ENCODE peak calls at places on chromosomes 2 and 18, in four cellular contexts. C is colonic mucosa, D is BE2C, B is astrocyte. M is an unnamed sample.
A peak's percentile ranks its signal among the peaks of the same experiment; 100 is the strongest.

GRCh38 chr2:163667064-163667887 is 68.5 kb downstream of the FIGN start:
- DNase-seq in C (no peak), D (no peak), B (peak; percentile 97), M (peak; percentile 69)

GRCh38 chr2:86337235-86338099 is at the start of gene REEP1:
- DNase-seq in C (no peak), D (peak; percentile 28), B (no peak), M (no peak)

GRCh38 chr2:64277101-64277849 is 133.1 kb upstream of the PELI1 start:
- DNase-seq in C (no peak), D (no peak), B (peak; percentile 45), M (peak; percentile 74)

GRCh38 chr2:36492216-36492945 is 105.6 kb downstream of the FEZ2 start:
- DNase-seq in C (no peak), D (no peak), B (peak; percentile 93), M (no peak)

GRCh38 chr18:23819005-23819404 is 129.8 kb downstream of the LAMA3 start:
- DNase-seq in C (no peak), D (no peak), B (no peak), M (no peak)

GRCh38 chr2:202035089-202035940 is 1.7 kb downstream of the FZD7 start:
- DNase-seq in C (peak; percentile 55), D (no peak), B (peak; percentile 71), M (no peak)

GRCh38 chr2:227528803-227529202 is 56.8 kb downstream of the AGFG1 start:
- DNase-seq in C (no peak), D (no peak), B (no peak), M (no peak)

GRCh38 chr18:23099621-23100020 is 35.7 kb upstream of the CABLES1 start:
- DNase-seq in C (peak; percentile 87), D (no peak), B (no peak), M (no peak)

GRCh38 chr2:214410128-214410775 is 602 bp upstream of the VWC2L start:
- DNase-seq in C (no peak), D (peak; percentile 16), B (no peak), M (no peak)

GRCh38 chr2:176082885-176083731 is 654 bp downstream of the EVX2 start:
- DNase-seq in C (peak; percentile 16), D (no peak), B (no peak), M (no peak)
- H3K27me3 ChIP-seq in C (peaks cover 98% of the 10 kb centered on the region), D (peaks cover 90% of the 10 kb centered on the region), B (peaks cover 94% of the 10 kb centered on the region), M (peaks cover 98% of the 10 kb centered on the region)

DNA sequence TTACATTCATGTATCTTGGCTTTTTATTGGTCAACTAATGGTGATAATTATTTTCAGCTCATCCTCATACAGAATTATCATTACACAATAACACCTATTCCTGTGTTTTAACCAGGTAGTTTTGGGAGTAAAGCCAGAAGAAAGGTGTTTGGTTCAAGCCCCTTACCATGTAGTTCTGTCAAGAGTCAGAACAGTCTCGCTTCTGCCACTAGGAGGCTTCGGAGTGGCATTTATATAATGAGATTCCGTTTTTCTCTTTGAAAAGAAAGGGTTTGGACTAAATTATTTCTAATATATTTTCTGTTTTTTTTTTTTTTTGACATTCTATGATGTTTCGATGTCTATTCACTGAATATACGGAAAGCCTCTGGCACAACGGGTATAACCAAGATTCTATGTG is 217.8 kb downstream of the CDH7 start:
- DNase-seq in C (no peak), D (no peak), B (no peak), M (no peak)
- TF ChIP-seq CTCF in C (no peak), D (peak; percentile 50), B (peak; percentile 32), M (no peak)

GRCh38 chr2:218292700-218293014 is 354 bp upstream of the TMBIM1 start:
- DNase-seq in C (no peak), D (no peak), B (no peak), M (no peak)
- H3K4me1 ChIP-seq in C (peaks cover 18% of the 10 kb centered on the region), D (peaks cover 3% of the 10 kb centered on the region), B (peaks cover 29% of the 10 kb centered on the region), M (peaks cover 42% of the 10 kb centered on the region)

GRCh38 chr2:219325136-219325535 is 7.4 kb downstream of the RESP18 start:
- DNase-seq in C (no peak), D (no peak), B (no peak), M (no peak)
- H3K27me3 ChIP-seq in C (no peaks in the 10 kb centered on the region), D (no peaks in the 10 kb centered on the region), B (peaks cover 61% of the 10 kb centered on the region), M (peaks cover 27% of the 10 kb centered on the region)

GRCh38 chr2:11248-11941 is 34.9 kb downstream of the FAM110C start:
- DNase-seq in C (peak; percentile 79), D (peak; percentile 61), B (no peak), M (no peak)
- TF ChIP-seq CTCF in C (peak; percentile 55), D (peak; percentile 64), B (peak; percentile 29), M (peak; percentile 94)

DNA sequence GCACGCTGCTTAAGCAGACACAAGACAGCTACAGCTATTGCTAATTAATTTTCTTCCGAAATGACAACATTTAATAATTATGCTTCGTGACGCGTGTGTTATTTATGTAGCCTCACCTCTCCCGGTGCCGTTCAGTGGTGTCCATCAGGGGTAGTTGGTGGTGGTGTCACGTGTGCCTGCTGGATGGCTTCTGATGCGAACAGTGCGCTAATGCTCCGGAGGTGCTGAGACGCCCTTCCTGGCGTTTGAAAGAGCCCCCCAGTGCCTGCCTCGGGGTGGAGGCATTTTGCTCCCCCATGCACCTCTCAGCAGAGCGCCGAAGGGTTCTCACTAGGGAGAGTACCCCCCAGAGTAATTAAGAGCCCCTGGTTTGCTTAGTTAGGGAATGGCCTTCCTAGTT is 39.6 kb downstream of the GLI2 start:
- DNase-seq in C (no peak), D (no peak), B (no peak), M (no peak)
- H3K4me1 ChIP-seq in C (no peaks in the 10 kb centered on the region), D (peaks cover 13% of the 10 kb centered on the region), B (peaks cover 56% of the 10 kb centered on the region), M (no peaks in the 10 kb centered on the region)

DNA sequence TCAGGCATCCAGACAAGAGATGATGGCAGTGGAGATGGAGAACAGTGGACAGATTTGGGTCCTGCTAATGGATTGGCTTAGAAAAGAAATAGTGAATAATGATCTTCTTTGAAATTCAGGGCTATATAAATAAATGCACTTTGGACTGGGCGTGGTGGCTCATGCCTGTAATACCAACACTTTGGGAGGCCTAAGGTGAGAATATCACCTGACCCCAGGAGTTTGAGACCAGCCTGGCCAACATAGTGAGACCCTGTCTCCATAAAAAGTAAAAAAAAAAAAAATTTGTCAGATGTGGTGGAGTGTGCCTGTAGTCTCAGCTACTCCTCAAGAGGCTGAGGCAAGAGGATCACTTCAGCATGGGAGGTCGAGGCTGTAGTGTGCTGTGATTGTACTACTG is 102.4 kb upstream of the STON1 start:
- DNase-seq in C (no peak), D (no peak), B (no peak), M (no peak)
- H3K27me3 ChIP-seq in C (no peaks in the 10 kb centered on the region), D (no peaks in the 10 kb centered on the region), B (no peaks in the 10 kb centered on the region), M (no peaks in the 10 kb centered on the region)

DNA sequence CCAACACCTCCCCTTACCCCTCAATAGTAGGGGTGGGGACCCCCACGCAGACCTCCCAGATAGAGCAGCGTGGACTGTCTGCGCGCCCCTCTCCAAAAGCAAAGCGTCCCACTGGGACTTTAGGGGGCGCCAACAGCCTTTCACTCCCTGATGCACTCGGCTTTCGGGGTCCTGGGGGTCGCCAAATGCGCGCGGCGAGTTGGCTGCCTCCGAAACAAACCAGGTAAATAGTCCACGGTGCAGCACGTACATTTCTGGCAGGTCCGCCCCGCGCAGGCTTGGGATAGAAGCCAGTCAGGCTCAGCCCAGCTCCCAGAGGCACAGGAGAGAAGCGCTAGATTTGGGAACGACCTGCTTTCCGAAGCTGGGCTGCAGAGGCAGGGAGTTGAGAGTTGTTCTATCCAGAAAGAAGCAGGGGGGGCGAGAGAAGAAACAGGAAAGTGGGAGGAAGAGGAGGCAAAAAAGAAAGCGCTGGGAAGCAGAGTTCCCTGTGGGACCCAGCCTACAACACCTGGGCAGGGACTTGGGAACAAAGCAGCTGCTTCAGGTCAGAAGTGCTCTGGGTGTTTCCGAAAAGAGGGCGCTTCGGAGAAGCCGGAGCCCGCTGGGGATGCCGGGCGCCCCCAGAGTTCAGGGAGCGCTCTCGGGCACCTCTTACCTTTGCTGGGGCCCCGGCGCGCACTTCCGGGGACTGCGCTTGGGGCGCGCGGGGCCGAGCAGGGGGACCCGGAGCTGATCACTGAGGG is 544 bp downstream of the EVA1A start:
- DNase-seq in C (no peak), D (no peak), B (peak; percentile 33), M (no peak)
- TF ChIP-seq CTCF in C (no peak), D (no peak), B (peak; percentile 16), M (peak; percentile 65)

DNA sequence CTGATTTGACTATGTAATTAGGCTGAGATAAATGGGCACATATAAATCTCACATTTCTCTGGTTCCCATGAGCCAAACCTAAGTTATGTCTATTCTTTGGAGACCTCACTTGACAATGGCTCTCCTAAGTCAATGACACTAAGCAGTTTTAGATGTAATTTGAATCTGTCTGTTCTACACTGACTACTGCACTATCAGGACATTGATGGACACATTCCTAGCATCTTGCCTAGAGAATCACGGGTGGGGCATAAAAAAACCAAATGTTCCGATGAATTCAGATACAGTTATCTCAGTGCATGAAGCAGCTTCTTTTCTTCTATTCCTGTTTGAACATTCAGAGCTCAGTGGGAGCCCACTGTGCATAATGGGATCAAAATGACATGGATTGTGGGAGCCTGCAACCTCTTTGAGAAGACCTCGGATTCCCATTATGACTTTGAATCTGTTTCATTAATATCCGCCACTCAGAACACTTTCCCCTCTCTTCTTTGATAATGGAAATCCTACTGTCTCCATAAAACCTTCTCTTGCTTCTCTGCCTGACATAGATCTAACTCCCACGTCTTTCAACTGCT is 110.8 kb downstream of the FSHR start:
- DNase-seq in C (no peak), D (no peak), B (no peak), M (no peak)
- H3K4me1 ChIP-seq in C (no peaks in the 10 kb centered on the region), D (peaks cover 2% of the 10 kb centered on the region), B (no peaks in the 10 kb centered on the region), M (no peaks in the 10 kb centered on the region)

M was measured in foreskin keratinocyte.